ENCODE peak calls at places on chromosomes 11 and 22, in eight cellular contexts. D, C, B, T, E, I, F and A are unnamed samples.

GRCh38 chr11:70891844-70892380 is 360.5 kb downstream of the SHANK2 start:
- DNase-seq in D (peak; percentile 28), C (no peak), B (no peak), T (peak; percentile 70), E (no peak), I (no peak), F (no peak), A (no peak)

GRCh38 chr11:103546236-103546635 is 437.0 kb downstream of the DYNC2H1 start:
- DNase-seq in D (no peak), C (peak; percentile 68), B (no peak), T (no peak), E (no peak), I (no peak), F (no peak), A (no peak)

GRCh38 chr11:37984991-37985390 is 1387.0 kb upstream of the RAG2 start:
- DNase-seq in D (no peak), C (no peak), B (no peak), T (no peak), E (no peak), I (no peak), F (no peak), A (no peak)

GRCh38 chr11:72075756-72076155 is 4.6 kb downstream of the NUMA1 start:
- DNase-seq in D (no peak), C (no peak), B (no peak), T (no peak), E (no peak), I (no peak), F (no peak), A (no peak)

GRCh38 chr11:73257342-73258103 is 14.6 kb upstream of the P2RY6 start:
- DNase-seq in D (no peak), C (peak; percentile 84), B (peak; percentile 80), T (peak; percentile 93), E (peak; percentile 58), I (peak; percentile 33), F (peak; percentile 24), A (peak; percentile 13)

GRCh38 chr11:42407379-42407778 is 904.4 kb upstream of the API5 start:
- DNase-seq in D (no peak), C (peak; percentile 1), B (no peak), T (no peak), E (no peak), I (peak; percentile 97), F (peak; percentile 13), A (no peak)

GRCh38 chr11:35063453-35063852 is 75.5 kb upstream of the CD44 start:
- DNase-seq in D (no peak), C (no peak), B (no peak), T (no peak), E (no peak), I (no peak), F (no peak), A (no peak)

GRCh38 chr22:45917146-45917545 is 59.8 kb downstream of the WNT7B start:
- DNase-seq in D (no peak), C (no peak), B (no peak), T (no peak), E (no peak), I (no peak), F (no peak), A (no peak)

GRCh38 chr11:106311531-106312230 is 234.2 kb downstream of the AASDHPPT start:
- DNase-seq in D (no peak), C (no peak), B (no peak), T (no peak), E (no peak), I (no peak), F (no peak), A (no peak)

GRCh38 chr22:17847360-17848078 is 73.2 kb upstream of the BID start:
- DNase-seq in D (no peak), C (no peak), B (no peak), T (no peak), E (no peak), I (no peak), F (no peak), A (no peak)

GRCh38 chr11:64868904-64869570 is 9.4 kb downstream of the EHD1 start:
- DNase-seq in D (peak; percentile 84), C (peak; percentile 96), B (no peak), T (peak; percentile 88), E (no peak), I (no peak), F (peak; percentile 94), A (peak; percentile 69)

GRCh38 chr11:64186205-64187165 is 514 bp downstream of the STIP1 start:
- DNase-seq in D (no peak), C (peak; percentile 17), B (no peak), T (no peak), E (no peak), I (peak; percentile 48), F (peak; percentile 39), A (no peak)

GRCh38 chr11:61270354-61271070 is 24.6 kb downstream of the VWCE start:
- DNase-seq in D (no peak), C (peak; percentile 44), B (no peak), T (no peak), E (no peak), I (no peak), F (no peak), A (no peak)

GRCh38 chr11:86577663-86578636 is 94.5 kb downstream of the ME3 start:
- DNase-seq in D (peak; percentile 81), C (peak; percentile 70), B (no peak), T (peak; percentile 85), E (peak; percentile 69), I (no peak), F (peak; percentile 98), A (peak; percentile 87)

GRCh38 chr11:61041755-61042518 is 60.4 kb upstream of the CD5 start:
- DNase-seq in D (peak; percentile 93), C (no peak), B (no peak), T (peak; percentile 68), E (no peak), I (peak; percentile 66), F (peak; percentile 20), A (peak; percentile 29)

GRCh38 chr11:125070699-125071254 is 7.7 kb downstream of the SLC37A2 start:
- DNase-seq in D (peak; percentile 90), C (peak; percentile 85), B (peak; percentile 89), T (no peak), E (peak; percentile 76), I (no peak), F (peak; percentile 22), A (peak; percentile 47)

GRCh38 chr11:108774037-108774436 is 109.2 kb downstream of the DDX10 start:
- DNase-seq in D (no peak), C (no peak), B (no peak), T (no peak), E (no peak), I (no peak), F (no peak), A (no peak)

GRCh38 chr11:10930224-10930960 is 72.5 kb upstream of the ZBED5 start:
- DNase-seq in D (no peak), C (peak; percentile 39), B (no peak), T (no peak), E (no peak), I (peak; percentile 64), F (peak; percentile 48), A (no peak)

GRCh38 chr22:19143212-19143611 is 1.2 kb downstream of the ESS2 start:
- DNase-seq in D (no peak), C (no peak), B (no peak), T (no peak), E (no peak), I (no peak), F (no peak), A (no peak)

GRCh38 chr11:8838248-8838647 is 72.7 kb upstream of the AKIP1 start:
- DNase-seq in D (no peak), C (peak; percentile 54), B (no peak), T (no peak), E (no peak), I (no peak), F (peak; percentile 57), A (no peak)
- H3K4me1 ChIP-seq in D (peaks cover 15% of the 10 kb centered on the region), C (peaks cover 43% of the 10 kb centered on the region), B (peaks cover 45% of the 10 kb centered on the region), T (no peaks in the 10 kb centered on the region), E (no peaks in the 10 kb centered on the region), I (peaks cover 35% of the 10 kb centered on the region), F (peaks cover 22% of the 10 kb centered on the region), A (no peaks in the 10 kb centered on the region)

GRCh38 chr11:75543808-75544207 is 18.1 kb upstream of the GDPD5 start:
- DNase-seq in D (no peak), C (no peak), B (no peak), T (no peak), E (no peak), I (no peak), F (no peak), A (no peak)

GRCh38 chr11:75548571-75549272 is 13.3 kb upstream of the SERPINH1 start:
- DNase-seq in D (no peak), C (no peak), B (no peak), T (no peak), E (no peak), I (no peak), F (no peak), A (no peak)

GRCh38 chr11:75549370-75549958 is 12.6 kb upstream of the SERPINH1 start:
- DNase-seq in D (no peak), C (no peak), B (no peak), T (no peak), E (no peak), I (no peak), F (no peak), A (no peak)

GRCh38 chr11:75547177-75547576 is 14.9 kb upstream of the SERPINH1 start:
- DNase-seq in D (no peak), C (no peak), B (no peak), T (no peak), E (no peak), I (no peak), F (no peak), A (no peak)

DNA sequence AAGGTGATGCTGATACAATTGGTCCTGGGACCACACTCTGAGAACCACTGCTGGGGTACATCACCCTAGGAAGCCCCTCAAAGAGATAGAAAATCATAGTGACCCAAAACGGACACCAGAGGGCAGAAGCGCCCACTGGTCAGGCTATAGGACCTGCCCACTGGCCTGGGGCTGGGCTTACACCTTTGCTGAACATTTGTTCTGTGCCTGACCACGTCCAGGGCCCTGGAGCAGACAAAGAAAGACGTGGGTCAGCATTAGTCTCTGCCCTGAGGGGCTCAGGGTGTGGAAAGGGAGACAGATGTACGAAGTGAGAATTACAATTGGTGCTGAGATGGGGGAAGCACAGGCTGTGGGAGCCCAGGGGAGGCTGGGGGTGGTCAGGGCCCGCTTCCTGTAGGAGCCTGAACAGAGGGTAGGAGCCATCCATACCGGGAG is 14.4 kb upstream of the SERPINH1 start:
- DNase-seq in D (no peak), C (no peak), B (peak; percentile 82), T (peak; percentile 89), E (peak; percentile 86), I (peak; percentile 89), F (peak; percentile 77), A (peak; percentile 85)
- H3K27ac ChIP-seq in D (no peak overlapping the region), C (no peak overlapping the region), B (no peak overlapping the region), T (no peak overlapping the region), E (no peak overlapping the region), I (no peak overlapping the region), F (no peak overlapping the region), A (peak overlapping the region; percentile 34)

GRCh38 chr22:28929197-28929596 is 45.8 kb downstream of the ZNRF3 start:
- DNase-seq in D (no peak), C (no peak), B (no peak), T (peak; percentile 9), E (no peak), I (no peak), F (no peak), A (no peak)
- H3K4me1 ChIP-seq in D (no peaks in the 10 kb centered on the region), C (peaks cover under 1% of the 10 kb centered on the region), B (peaks cover 32% of the 10 kb centered on the region), T (peaks cover 17% of the 10 kb centered on the region), E (no peaks in the 10 kb centered on the region), I (peaks cover 46% of the 10 kb centered on the region), F (peaks cover 8% of the 10 kb centered on the region), A (no peaks in the 10 kb centered on the region)

DNA sequence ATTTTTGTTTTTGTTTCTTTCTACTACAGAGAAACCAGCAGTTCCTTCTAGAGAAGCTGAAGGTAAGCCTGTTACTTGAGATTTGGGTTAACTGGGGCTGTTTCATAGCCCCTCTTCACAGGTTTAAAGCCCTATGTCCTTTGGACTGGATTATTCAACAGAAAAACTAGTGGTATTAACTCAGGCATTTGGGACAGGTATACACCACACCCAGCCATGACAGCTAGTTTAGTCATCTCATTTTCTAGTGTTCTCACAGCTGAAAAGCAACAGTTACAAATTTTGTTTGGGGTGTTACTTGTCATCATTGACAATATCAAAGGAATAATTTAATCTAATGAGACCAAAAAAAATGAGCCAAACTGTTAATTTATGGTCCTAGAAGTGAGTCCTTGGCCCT is 14.0 kb downstream of the LAYN start:
- DNase-seq in D (no peak), C (peak; percentile 90), B (no peak), T (no peak), E (no peak), I (no peak), F (no peak), A (no peak)
- H3K27ac ChIP-seq in D (no peak overlapping the region), C (peak overlapping the region; percentile 95), B (no peak overlapping the region), T (no peak overlapping the region), E (no peak overlapping the region), I (no peak overlapping the region), F (no peak overlapping the region), A (no peak overlapping the region)